ENCODE peak calls at places on chromosomes 7 and 10, in four cellular contexts. H, X, S and P are unnamed samples.

GRCh38 chr10:79379512-79380124 is 32.3 kb downstream of the PPIF start:
- DNase-seq in H (no peak), X (peak), S (no peak), P (no peak)

GRCh38 chr7:27651702-27652101 is 11.0 kb downstream of the HIBADH start:
- DNase-seq in H (no peak), X (no peak), S (no peak), P (no peak)

GRCh38 chr10:70596110-70596798 is 6.3 kb downstream of the PRF1 start:
- DNase-seq in H (no peak), X (peak), S (no peak), P (peak)

GRCh38 chr7:36338256-36338655 is 51.4 kb upstream of the ANLN start:
- DNase-seq in H (no peak), X (no peak), S (no peak), P (no peak)

GRCh38 chr7:132084776-132085388 is 491.4 kb downstream of the PLXNA4 start:
- DNase-seq in H (no peak), X (peak), S (no peak), P (peak)

GRCh38 chr10:127872871-127873600 is 19.7 kb downstream of the CLRN3 start:
- DNase-seq in H (no peak), X (no peak), S (no peak), P (peak)

GRCh38 chr7:157404845-157405481 is 68.2 kb downstream of the DNAJB6 start:
- DNase-seq in H (no peak), X (peak), S (no peak), P (no peak)

GRCh38 chr7:96664793-96665192 is 44.9 kb downstream of the SEM1 start:
- DNase-seq in H (no peak), X (no peak), S (no peak), P (no peak)

GRCh38 chr7:158255558-158255957 is 332.1 kb downstream of the PTPRN2 start:
- DNase-seq in H (no peak), X (no peak), S (no peak), P (no peak)

GRCh38 chr7:10998984-10999757 is 25.5 kb downstream of the PHF14 start:
- DNase-seq in H (no peak), X (peak), S (no peak), P (peak)

DNA sequence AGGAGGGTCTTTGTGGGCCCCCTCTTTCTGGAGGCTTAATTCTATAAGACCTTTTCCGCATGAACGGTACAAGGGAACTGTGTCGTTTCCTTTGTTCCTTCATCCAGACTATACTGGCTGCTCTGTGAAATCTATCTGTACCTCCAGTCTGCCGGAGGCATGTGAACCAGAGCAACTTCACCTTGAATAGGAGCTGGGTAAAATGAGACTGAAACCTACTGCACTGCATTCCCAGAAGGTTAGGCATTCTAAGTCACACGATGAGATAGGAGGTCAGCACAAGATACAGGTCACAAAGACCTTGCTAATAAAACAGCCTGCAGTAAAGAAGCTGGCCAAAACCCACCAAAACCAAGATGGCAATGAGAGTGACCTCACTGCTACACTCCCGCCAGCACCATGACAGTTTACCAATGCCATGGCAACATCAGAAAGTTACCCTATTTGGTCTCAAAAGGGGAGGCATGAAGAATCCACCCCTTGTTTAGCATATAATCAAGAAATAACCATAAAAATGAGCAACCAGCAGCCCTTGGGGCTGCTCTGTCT is 36.8 kb upstream of the INPP5F start:
- DNase-seq in H (no peak), X (no peak), S (no peak), P (no peak)
- TF ChIP-seq MAX in H (no peak), X (no peak), S (no peak), P (no peak)

GRCh38 chr7:106793015-106793651 is 71.9 kb upstream of the PIK3CG start:
- DNase-seq in H (no peak), X (peak), S (no peak), P (peak)
- TF ChIP-seq CBFB in H (no peak), X (no peak), S (no peak), P (no peak)

GRCh38 chr7:65955718-65956117 is 26.3 kb downstream of the GUSB start:
- DNase-seq in H (no peak), X (no peak), S (no peak), P (no peak)

GRCh38 chr7:65953890-65954289 is 28.1 kb downstream of the GUSB start:
- DNase-seq in H (no peak), X (no peak), S (no peak), P (no peak)

GRCh38 chr7:65953321-65953720 is 28.7 kb downstream of the GUSB start:
- DNase-seq in H (no peak), X (no peak), S (no peak), P (no peak)

GRCh38 chr7:65946895-65947294 is 35.1 kb downstream of the GUSB start:
- DNase-seq in H (no peak), X (no peak), S (no peak), P (peak)

GRCh38 chr7:65951837-65952578 is 30.0 kb downstream of the GUSB start:
- DNase-seq in H (no peak), X (no peak), S (no peak), P (no peak)
- TF ChIP-seq MAX in H (no peak), X (no peak), S (no peak), P (no peak)

GRCh38 chr7:1697499-1698125 is 27.5 kb downstream of the ELFN1 start:
- DNase-seq in H (no peak), X (no peak), S (no peak), P (no peak)
- TF ChIP-seq CBFB in H (no peak), X (no peak), S (no peak), P (no peak)

DNA sequence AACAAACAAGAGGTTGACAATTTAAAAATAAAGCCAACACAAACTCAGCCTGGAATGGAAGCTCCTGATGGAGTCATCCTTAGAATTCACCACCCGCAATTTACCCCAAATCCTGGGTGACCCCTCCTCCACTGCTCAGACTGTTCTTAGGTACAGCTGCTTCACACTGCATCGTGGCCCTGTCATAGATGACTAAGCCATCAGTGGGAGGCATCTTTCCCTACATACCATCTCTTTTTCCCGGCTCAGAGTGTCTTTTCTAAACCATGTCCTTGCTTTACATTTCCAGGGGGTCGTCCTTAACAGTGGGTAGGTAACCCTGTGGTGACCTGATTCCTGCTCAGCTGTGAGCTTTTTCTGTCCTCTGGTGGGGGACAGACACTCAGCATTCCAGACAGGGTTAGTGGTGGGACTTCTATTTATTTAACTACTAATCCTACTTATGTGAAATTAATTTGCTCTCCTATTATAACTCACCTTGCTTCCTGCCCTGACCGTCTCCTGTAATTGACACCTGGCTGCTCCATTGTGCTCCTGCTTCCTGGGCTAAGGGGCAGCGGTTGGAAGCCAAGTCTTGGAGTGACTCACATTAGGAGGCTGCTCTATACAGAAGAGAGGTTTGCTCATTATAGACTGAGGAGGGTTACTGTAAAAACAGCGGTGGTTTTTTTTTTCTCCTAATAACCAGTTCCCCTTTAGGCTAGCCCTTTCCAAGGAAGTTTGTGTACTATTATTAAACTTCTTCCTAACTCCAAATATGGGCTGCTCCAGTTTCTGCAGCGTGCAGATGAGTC is 40.6 kb downstream of the PYROXD2 start:
- DNase-seq in H (no peak), X (no peak), S (no peak), P (no peak)
- TF ChIP-seq MAX in H (no peak), X (no peak), S (no peak), P (no peak)

DNA sequence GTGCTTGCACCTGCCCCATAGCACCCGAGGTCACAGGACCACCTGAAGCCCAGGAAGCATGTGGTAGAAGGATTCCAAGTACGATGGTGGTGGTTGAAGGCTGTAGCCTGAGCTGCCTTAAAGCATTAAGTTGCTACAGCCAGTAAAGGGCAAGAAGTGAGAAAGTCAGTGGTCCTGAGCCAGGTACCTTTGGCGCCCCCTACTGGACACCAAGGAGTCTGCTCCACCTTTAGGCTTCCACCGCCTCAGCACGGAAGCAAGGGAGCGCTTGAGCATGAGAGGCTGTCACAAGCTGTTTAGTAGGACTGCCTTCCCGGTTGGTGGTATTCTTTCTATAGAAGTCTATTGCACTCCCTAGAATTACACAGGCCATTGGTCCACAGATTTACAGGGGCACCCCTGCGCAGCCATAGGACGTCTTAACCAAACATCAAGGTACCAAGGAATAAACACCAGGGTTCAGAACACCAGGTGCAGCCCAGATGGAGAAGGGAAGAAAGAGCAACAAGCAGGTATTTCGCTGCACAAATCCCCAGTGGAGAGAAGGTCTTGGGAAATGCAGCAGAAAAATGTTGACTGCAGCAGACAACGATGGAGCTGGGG is 2.2 kb downstream of the CRTAC1 start:
- DNase-seq in H (peak), X (peak), S (no peak), P (peak)
- TF ChIP-seq CBFB in H (no peak), X (no peak), S (no peak), P (no peak)

GRCh38 chr7:135253851-135254815 is 20.5 kb downstream of the STRA8 start:
- DNase-seq in H (no peak), X (no peak), S (no peak), P (peak)
- TF ChIP-seq MAX in H (no peak), X (no peak), S (no peak), P (no peak)

GRCh38 chr7:19376591-19376990 is 231.4 kb upstream of the FERD3L start:
- DNase-seq in H (no peak), X (no peak), S (no peak), P (no peak)
- TF ChIP-seq CBFB in H (no peak), X (no peak), S (no peak), P (no peak)

DNA sequence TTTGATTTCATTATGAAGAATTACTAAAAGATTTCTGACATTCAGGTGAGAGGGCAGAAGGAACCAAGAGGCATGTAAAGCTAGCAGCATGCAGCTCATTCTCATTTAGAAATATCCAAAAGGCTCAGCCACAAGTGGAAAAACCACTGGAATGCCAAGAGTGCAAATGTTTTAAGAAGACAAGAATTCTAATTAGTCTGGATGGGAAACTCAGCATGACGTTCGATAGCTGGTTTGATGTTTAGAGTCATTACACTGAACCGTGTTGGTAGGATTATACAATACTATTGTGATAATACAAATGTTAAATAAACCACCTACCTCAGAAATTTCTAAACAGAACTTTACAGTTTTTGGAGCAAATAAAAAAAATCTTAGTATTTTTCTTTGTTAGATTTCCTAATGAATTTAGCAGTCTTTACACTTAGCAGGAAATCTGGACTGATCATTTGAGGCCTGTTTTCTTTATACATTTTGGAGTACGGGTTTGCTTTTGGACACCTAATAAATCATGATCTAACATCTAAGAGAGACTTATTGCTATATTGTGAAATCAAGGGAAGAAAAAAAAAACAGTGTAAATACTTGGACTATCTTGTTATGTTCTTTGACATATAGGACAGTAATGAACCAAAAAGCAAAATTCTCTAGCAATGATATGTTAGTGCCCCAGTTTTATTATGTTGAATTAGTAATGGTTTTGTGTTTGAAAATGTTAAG is 353.9 kb upstream of the SEMA3A start:
- DNase-seq in H (no peak), X (no peak), S (no peak), P (no peak)
- TF ChIP-seq MAX in H (no peak), X (no peak), S (no peak), P (no peak)

GRCh38 chr10:788796-789748 is 99.6 kb upstream of the DIP2C start:
- DNase-seq in H (peak), X (peak), S (no peak), P (peak)

GRCh38 chr10:787933-788651 is 98.6 kb upstream of the DIP2C start:
- DNase-seq in H (no peak), X (no peak), S (no peak), P (no peak)

GRCh38 chr10:791639-792038 is 102.2 kb upstream of the DIP2C start:
- DNase-seq in H (no peak), X (no peak), S (no peak), P (no peak)

GRCh38 chr10:790821-791551 is 101.5 kb upstream of the DIP2C start:
- DNase-seq in H (no peak), X (no peak), S (no peak), P (no peak)

GRCh38 chr10:789831-790701 is 100.6 kb upstream of the DIP2C start:
- DNase-seq in H (no peak), X (no peak), S (no peak), P (no peak)
- TF ChIP-seq CBFB in H (no peak), X (no peak), S (no peak), P (no peak)